ENCODE peak calls at places on chromosome 15, in nine cellular contexts. X is IMR-90, W is right atrium auricular region, F is cardiac fibroblast, I is choroid plexus epithelial cell, U is tibial artery, J is NB4, Z is AG10803, L is HL-60. T is an unnamed sample.

GRCh38 chr15:60703196-60703933 is 224.4 kb upstream of the ICE2 start:
- DNase-seq in W (no peak), L (no peak), U (no peak), F (no peak), X (no peak), J (no peak), I (no peak), Z (no peak), T (no peak)

GRCh38 chr15:96125681-96126080 is 204.8 kb upstream of the NR2F2 start:
- DNase-seq in I (peak), J (no peak), L (no peak), F (no peak), Z (no peak), W (no peak), U (no peak), X (peak), T (no peak)

GRCh38 chr15:90710436-90710835 is 6.7 kb upstream of the BLM start:
- DNase-seq in I (peak), U (no peak), Z (no peak), W (no peak), J (no peak), F (peak), L (no peak), X (no peak), T (no peak)

GRCh38 chr15:73704869-73705645 is 20.9 kb downstream of the CD276 start:
- DNase-seq in L (peak), X (peak), Z (peak), J (peak), I (peak), U (peak), W (no peak), F (peak), T (no peak)

GRCh38 chr15:31483924-31484368 is 157.3 kb downstream of the KLF13 start:
- DNase-seq in X (no peak), W (no peak), U (no peak), Z (no peak), L (no peak), J (no peak), I (no peak), F (no peak), T (no peak)

GRCh38 chr15:42057744-42058646 is 36.4 kb downstream of the PLA2G4D start:
- DNase-seq in Z (no peak), L (no peak), X (no peak), U (no peak), J (no peak), W (peak), F (no peak), I (no peak), T (no peak)

GRCh38 chr15:29143909-29144308 is 125.7 kb downstream of the NSMCE3 start:
- DNase-seq in I (peak), Z (peak), W (no peak), F (peak), U (no peak), X (peak), J (no peak), L (no peak), T (no peak)

GRCh38 chr15:74616020-74616939 is 644 bp downstream of the CLK3 start:
- DNase-seq in Z (peak), U (peak), I (peak), L (peak), X (peak), F (peak), J (peak), W (peak), T (no peak)

GRCh38 chr15:73328986-73329385 is 39.8 kb downstream of the HCN4 start:
- DNase-seq in I (no peak), X (no peak), U (no peak), W (no peak), L (no peak), J (no peak), Z (no peak), F (no peak), T (peak)

GRCh38 chr15:90336705-90337141 is 15.4 kb upstream of the ZNF774 start:
- DNase-seq in Z (peak), L (peak), F (no peak), X (peak), J (peak), I (peak), W (no peak), U (peak), T (no peak)

GRCh38 chr15:41079717-41080116 is 36.4 kb downstream of the INO80 start:
- DNase-seq in I (no peak), X (no peak), Z (no peak), W (no peak), F (no peak), L (no peak), J (no peak), U (no peak), T (no peak)

GRCh38 chr15:31302778-31303433 is 23.7 kb upstream of the KLF13 start:
- DNase-seq in Z (no peak), L (no peak), W (no peak), X (no peak), J (no peak), I (no peak), F (no peak), U (no peak), T (no peak)

GRCh38 chr15:48541659-48542334 is 103.7 kb downstream of the FBN1 start:
- DNase-seq in J (no peak), W (no peak), X (peak), I (peak), Z (peak), F (peak), L (no peak), U (peak), T (no peak)

GRCh38 chr15:101063212-101063611 is 144.1 kb downstream of the LRRK1 start:
- DNase-seq in X (no peak), U (no peak), Z (no peak), J (no peak), W (no peak), I (no peak), L (no peak), F (no peak), T (no peak)

GRCh38 chr15:68252925-68253534 is 23.5 kb upstream of the CLN6 start:
- DNase-seq in W (no peak), Z (peak), J (peak), I (peak), F (peak), L (peak), U (peak), X (peak), T (no peak)

GRCh38 chr15:68244235-68244634 is 14.7 kb upstream of the CLN6 start:
- DNase-seq in X (no peak), U (no peak), Z (no peak), J (no peak), W (no peak), F (no peak), L (no peak), I (no peak), T (no peak)

DNA sequence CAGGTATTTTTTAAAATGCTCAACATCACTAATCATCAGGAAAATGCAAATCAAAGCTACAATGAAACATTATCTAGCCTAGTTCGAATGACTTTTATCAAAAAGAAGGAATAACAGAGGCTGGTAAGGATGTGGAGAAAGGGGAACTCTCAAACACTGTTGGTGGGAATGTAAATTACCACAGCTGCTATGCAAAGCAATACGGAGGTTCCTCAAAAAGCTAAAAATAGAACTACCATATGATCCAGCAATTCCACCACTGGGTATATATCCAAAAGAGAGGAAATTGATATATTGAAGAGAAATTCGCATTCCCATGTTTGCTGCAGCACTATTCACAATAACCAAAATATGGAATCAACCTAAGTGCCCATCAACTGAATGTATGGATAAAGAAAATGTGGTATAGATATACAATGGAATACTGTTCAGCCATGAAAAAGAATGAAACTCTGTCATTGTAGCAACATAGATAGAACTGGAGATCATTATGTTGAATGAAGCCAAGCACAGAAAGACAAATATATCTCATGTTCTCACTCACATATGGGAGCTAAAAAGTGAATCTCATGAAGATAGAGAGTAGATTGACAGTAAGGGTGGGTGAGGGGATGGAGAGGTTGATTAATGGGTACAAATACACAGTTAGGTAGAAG is 19.7 kb upstream of the CLN6 start:
- DNase-seq in J (peak), L (no peak), Z (no peak), I (no peak), W (no peak), X (no peak), F (no peak), U (no peak), T (no peak)
- H3K4me3 ChIP-seq in J (no peak), L (no peak), Z (no peak), I (no peak), W (no peak), X (no peak), F (no peak), U (no peak), T (no peak)

GRCh38 chr15:69299451-69300128 is 878 bp downstream of the PAQR5 start:
- DNase-seq in U (no peak), W (no peak), L (no peak), X (no peak), Z (no peak), J (no peak), F (no peak), I (no peak), T (no peak)

GRCh38 chr15:69296606-69297005 is 2.1 kb upstream of the PAQR5 start:
- DNase-seq in X (no peak), Z (no peak), L (no peak), U (no peak), J (no peak), F (no peak), W (no peak), I (no peak), T (no peak)

GRCh38 chr15:69298354-69298696 is 387 bp upstream of the PAQR5 start:
- DNase-seq in F (no peak), W (no peak), Z (no peak), L (no peak), U (no peak), J (no peak), I (no peak), X (no peak), T (no peak)

GRCh38 chr15:69298697-69299441 is at the start of gene PAQR5:
- DNase-seq in F (peak), W (no peak), U (no peak), L (no peak), Z (no peak), I (no peak), J (no peak), X (no peak), T (no peak)

GRCh38 chr15:69297642-69298353 is 914 bp upstream of the PAQR5 start:
- DNase-seq in J (no peak), Z (no peak), W (no peak), U (no peak), I (no peak), F (no peak), X (no peak), L (no peak), T (no peak)
- TF ChIP-seq CTCF in J (no peak), Z (no peak), W (no peak), U (no peak), I (no peak), F (no peak), X (no peak), L (no peak), T (no peak)

DNA sequence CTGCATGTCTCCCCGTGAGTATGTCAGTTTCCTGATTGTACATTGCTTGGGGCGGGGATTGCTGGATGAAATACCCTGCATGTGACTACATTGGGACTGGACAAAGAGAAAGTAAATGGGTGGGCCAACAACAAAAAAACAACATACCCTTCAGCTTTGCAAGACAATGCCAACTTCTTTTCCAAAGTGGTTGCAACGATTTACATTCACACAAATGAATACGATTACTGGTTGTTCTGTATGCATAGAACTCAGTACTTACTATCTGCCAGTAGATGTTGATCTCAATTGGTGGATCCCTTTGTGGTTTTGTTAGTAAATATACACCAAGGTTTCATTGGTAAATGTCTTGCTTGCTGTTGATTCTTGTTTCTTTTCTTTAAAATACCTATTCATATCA is 908.4 kb downstream of the AGBL1 start:
- DNase-seq in I (no peak), Z (no peak), F (no peak), L (no peak), X (no peak), U (no peak), W (no peak), J (no peak), T (no peak)
- H3K4me3 ChIP-seq in I (no peak), Z (no peak), F (no peak), L (no peak), X (no peak), U (no peak), W (no peak), J (no peak), T (no peak)

DNA sequence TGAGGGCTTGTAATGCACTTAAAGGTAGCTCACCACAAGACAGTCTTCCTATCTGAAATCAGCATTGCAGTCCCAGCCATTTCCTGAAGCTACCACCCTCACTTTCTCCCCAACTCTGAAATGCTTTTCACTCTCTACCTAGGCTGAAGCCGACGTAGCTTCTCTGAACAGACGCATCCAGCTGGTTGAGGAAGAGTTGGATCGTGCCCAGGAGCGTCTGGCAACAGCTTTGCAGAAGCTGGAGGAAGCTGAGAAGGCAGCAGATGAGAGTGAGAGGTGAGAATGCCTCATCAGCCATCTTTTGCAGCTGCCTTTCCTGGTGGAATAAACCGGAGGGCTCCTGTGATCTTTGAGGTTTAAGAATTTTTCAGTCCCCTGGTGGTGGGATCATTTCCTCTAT is 14.3 kb downstream of the TPM1 start:
- DNase-seq in X (peak), J (no peak), U (no peak), I (peak), F (peak), L (no peak), Z (no peak), W (no peak), T (peak)
- TF ChIP-seq CTCF in X (no peak), J (no peak), U (no peak), I (peak), F (no peak), L (no peak), Z (no peak), W (no peak), T (no peak)

GRCh38 chr15:77633913-77634265 is 1.2 kb upstream of the LINGO1 start:
- DNase-seq in Z (no peak), X (no peak), W (no peak), I (no peak), F (no peak), L (no peak), U (no peak), J (no peak), T (no peak)
- H3K4me3 ChIP-seq in Z (no peak), X (no peak), W (no peak), I (no peak), F (no peak), L (no peak), U (no peak), J (no peak), T (peak)

DNA sequence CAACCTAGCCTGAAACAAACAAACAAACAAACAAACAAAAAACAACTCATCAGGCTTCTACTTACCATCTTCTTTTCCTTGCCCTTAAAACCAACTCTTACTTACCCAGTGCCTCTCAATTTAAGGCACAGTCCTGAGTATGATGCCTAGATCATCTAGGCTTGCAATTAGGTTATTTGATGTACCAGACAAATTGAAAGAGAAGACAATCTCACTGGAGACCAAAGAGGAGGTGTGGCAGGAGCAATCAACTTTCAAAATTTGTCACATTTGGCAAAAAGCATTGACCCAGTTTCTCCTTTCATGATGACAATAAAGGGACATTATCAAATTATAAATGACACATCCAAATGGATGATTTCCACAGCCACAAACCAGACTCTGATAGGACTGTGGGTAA is 36.0 kb downstream of the AAGAB start:
- DNase-seq in Z (no peak), U (no peak), F (no peak), X (no peak), L (no peak), W (no peak), J (no peak), I (no peak), T (no peak)
- TF ChIP-seq CTCF in Z (no peak), U (no peak), F (no peak), X (no peak), L (no peak), W (no peak), J (no peak), I (no peak), T (no peak)

DNA sequence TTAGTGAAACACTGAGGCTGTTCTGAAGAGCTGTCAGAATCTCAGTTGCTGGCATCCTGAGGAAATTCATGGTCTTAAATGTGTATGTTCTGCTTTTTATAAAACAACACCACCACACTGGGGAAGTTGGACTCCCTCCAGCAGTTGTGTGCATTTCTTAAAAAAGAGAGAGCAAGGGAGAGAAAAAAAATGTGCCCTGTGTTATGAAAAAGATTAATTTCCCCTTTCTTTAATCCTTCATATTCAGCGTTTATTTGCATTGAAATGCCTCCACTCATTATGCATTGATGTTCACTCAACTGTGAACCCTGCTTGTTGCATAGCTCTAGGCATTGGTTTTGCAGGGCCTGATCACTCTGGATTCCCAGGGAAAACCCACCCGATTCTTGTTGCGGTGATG is 4.4 kb upstream of the ZNF609 start:
- DNase-seq in J (peak), L (peak), I (peak), X (no peak), U (peak), F (peak), Z (no peak), W (no peak), T (peak)
- H3K4me3 ChIP-seq in J (no peak), L (no peak), I (no peak), X (no peak), U (no peak), F (no peak), Z (no peak), W (no peak), T (no peak)